ENCODE peak calls at places on chromosomes 4 and X, in eight cellular contexts. E is AG08395; J is activated CD8-positive, alpha-beta T cell treated with anti-CD3 and anti-CD28 coated beads for 36 hours; M is NCI-H774; P is fibroblast of the conjunctiva; X is M059J; Z is GM13977; U is activated T-helper 1 cell treated with anti-CD3 and anti-CD28 coated beads, Interleukin-2, amount 50 U/mL, for 16 hours. C is an unnamed sample.
A peak's percentile ranks its signal among the peaks of the same experiment; 100 is the strongest.

GRCh38 chr4:99209671-99210070 is 9.4 kb downstream of the ADH6 start:
- DNase-seq in X (no peak), U (no peak), J (no peak), E (peak; percentile 42), M (no peak), P (no peak), Z (no peak), C (no peak)

GRCh38 chr4:48033825-48034413 is 17.3 kb downstream of the NIPAL1 start:
- DNase-seq in M (no peak), U (no peak), E (peak; percentile 15), X (peak; percentile 50), Z (no peak), P (no peak), J (peak; percentile 88), C (peak; percentile 61)

GRCh38 chr4:152949930-152950329 is 13.8 kb downstream of the FHDC1 start:
- DNase-seq in Z (no peak), U (no peak), M (no peak), P (no peak), J (no peak), E (no peak), X (no peak), C (no peak)

GRCh38 chr4:182564966-182565365 is 321.8 kb downstream of the TENM3 start:
- DNase-seq in P (no peak), J (no peak), E (no peak), X (no peak), M (no peak), U (no peak), Z (no peak), C (no peak)

GRCh38 chr4:6472387-6473263 is at the start of gene PPP2R2C:
- DNase-seq in P (no peak), U (no peak), X (no peak), E (no peak), M (no peak), Z (peak; percentile 56), J (no peak), C (peak; percentile 24)

GRCh38 chr4:164802301-164802700 is 48.4 kb downstream of the SMIM31 start:
- DNase-seq in X (no peak), U (no peak), Z (no peak), P (no peak), J (no peak), E (no peak), M (no peak), C (no peak)

GRCh38 chr4:76090241-76090691 is 15.8 kb downstream of the ART3 start:
- DNase-seq in Z (peak; percentile 42), X (peak; percentile 78), J (no peak), P (peak; percentile 53), E (peak; percentile 36), U (no peak), M (no peak), C (no peak)

GRCh38 chr4:48269861-48270515 is 350 bp upstream of the TEC start:
- DNase-seq in Z (peak; percentile 98), E (peak; percentile 94), J (peak; percentile 96), M (peak; percentile 90), U (peak; percentile 78), X (no peak), P (peak; percentile 60), C (peak; percentile 85)

GRCh38 chr4:147492761-147493160 is 11.9 kb downstream of the EDNRA start:
- DNase-seq in X (peak; percentile 22), J (no peak), P (no peak), E (peak; percentile 31), Z (no peak), M (no peak), U (no peak), C (no peak)

GRCh38 chrX:68894513-68895338 is 65.9 kb downstream of the EFNB1 start:
- DNase-seq in M (peak; percentile 11), Z (no peak), U (no peak), X (peak; percentile 58), E (peak; percentile 37), J (peak; percentile 32), P (no peak), C (peak; percentile 4)

C was measured in PC-3.